ENCODE peak calls at places on chromosomes 12 and 14, in four cellular contexts. O, R, T and M are unnamed samples. For H3K4me1, the result is how much of the 10 kb centered on the place peaks cover.

GRCh38 chr12:3772380-3772779 is 19.5 kb upstream of the CRACR2A start:
- DNase-seq in O (no peak), R (no peak), T (no peak), M (no peak)

GRCh38 chr14:71716371-71716770 is 215.9 kb upstream of the RGS6 start:
- DNase-seq in O (no peak), R (no peak), T (no peak), M (no peak)

GRCh38 chr12:67354322-67354721 is 85.2 kb downstream of the CAND1 start:
- DNase-seq in O (no peak), R (no peak), T (no peak), M (no peak)

GRCh38 chr14:69712637-69713088 is 54.3 kb upstream of the SRSF5 start:
- DNase-seq in O (peak), R (no peak), T (no peak), M (peak)

GRCh38 chr14:35390577-35391387 is 13.8 kb downstream of the NFKBIA start:
- DNase-seq in O (no peak), R (no peak), T (no peak), M (no peak)

GRCh38 chr12:68094645-68095395 is 64.7 kb downstream of the IFNG start:
- DNase-seq in O (no peak), R (no peak), T (no peak), M (no peak)

GRCh38 chr14:67554341-67554740 is 21.3 kb downstream of the PLEKHH1 start:
- DNase-seq in O (no peak), R (no peak), T (no peak), M (no peak)

GRCh38 chr12:50197297-50197727 is 30.1 kb upstream of the CERS5 start:
- DNase-seq in O (no peak), R (no peak), T (no peak), M (no peak)

GRCh38 chr12:46847001-46847400 is 21.2 kb upstream of the SLC38A4 start:
- DNase-seq in O (no peak), R (no peak), T (no peak), M (no peak)

GRCh38 chr12:131499864-131500190 is 211.1 kb upstream of the SFSWAP start:
- DNase-seq in O (no peak), R (no peak), T (no peak), M (no peak)

GRCh38 chr12:98828802-98829600 is 183.9 kb downstream of the APAF1 start:
- DNase-seq in O (no peak), R (no peak), T (no peak), M (no peak)

GRCh38 chr14:61929651-61930050 is 167.4 kb downstream of the SNAPC1 start:
- DNase-seq in O (no peak), R (no peak), T (no peak), M (no peak)

GRCh38 chr14:92665699-92666110 is 82.7 kb downstream of the LGMN start:
- DNase-seq in O (no peak), R (no peak), T (no peak), M (no peak)

GRCh38 chr14:70289138-70289537 is 70.3 kb downstream of the COX16 start:
- DNase-seq in O (no peak), R (no peak), T (no peak), M (no peak)

GRCh38 chr12:119448737-119449136 is 114.2 kb downstream of the CCDC60 start:
- DNase-seq in O (no peak), R (no peak), T (no peak), M (no peak)

GRCh38 chr12:68591716-68592437 is 18.8 kb upstream of the RAP1B start:
- DNase-seq in O (no peak), R (no peak), T (peak), M (no peak)

GRCh38 chr14:57847096-57847495 is 18.8 kb downstream of the SLC35F4 start:
- DNase-seq in O (no peak), R (no peak), T (no peak), M (no peak)

GRCh38 chr12:44582521-44582920 is 293.6 kb downstream of the NELL2 start:
- DNase-seq in O (no peak), R (no peak), T (no peak), M (no peak)

GRCh38 chr14:100104523-100105300 is 39.5 kb downstream of the EVL start:
- DNase-seq in O (no peak), R (no peak), T (no peak), M (no peak)

GRCh38 chr12:55760663-55761062 is 17.7 kb downstream of the GDF11 start:
- DNase-seq in O (no peak), R (no peak), T (no peak), M (no peak)

GRCh38 chr14:95564060-95564459 is 29.2 kb downstream of the GLRX5 start:
- DNase-seq in O (no peak), R (no peak), T (no peak), M (no peak)

GRCh38 chr12:50104614-50105366 is 982 bp downstream of the GPD1 start:
- DNase-seq in O (no peak), R (no peak), T (no peak), M (peak)

GRCh38 chr14:84767434-84767833 is 762.5 kb upstream of the FLRT2 start:
- DNase-seq in O (no peak), R (no peak), T (no peak), M (no peak)

GRCh38 chr12:79547044-79547734 is 143.6 kb downstream of the PAWR start:
- DNase-seq in O (peak), R (peak), T (no peak), M (no peak)

GRCh38 chr14:55927059-55927458 is 191.2 kb upstream of the PELI2 start:
- DNase-seq in O (no peak), R (no peak), T (no peak), M (no peak)

GRCh38 chr14:25411933-25412757 is 362.2 kb upstream of the STXBP6 start:
- DNase-seq in O (no peak), R (peak), T (peak), M (no peak)

GRCh38 chr12:106863185-106863584 is 88.7 kb downstream of the RIC8B start:
- DNase-seq in O (no peak), R (no peak), T (no peak), M (no peak)

GRCh38 chr12:101670007-101670671 is 27.3 kb upstream of the CHPT1 start:
- DNase-seq in O (peak), R (peak), T (peak), M (peak)

GRCh38 chr12:132053338-132054330 is 90.5 kb downstream of the DDX51 start:
- DNase-seq in O (no peak), R (no peak), T (peak), M (no peak)

GRCh38 chr12:47017041-47017713 is 62.2 kb upstream of the PCED1B start:
- DNase-seq in O (no peak), R (no peak), T (no peak), M (no peak)

GRCh38 chr12:107903377-107904061 is 129.0 kb downstream of the ASCL4 start:
- DNase-seq in O (peak), R (peak), T (peak), M (peak)

GRCh38 chr12:34625116-34625515 is 602.8 kb downstream of the ALG10 start:
- DNase-seq in O (no peak), R (peak), T (peak), M (no peak)

GRCh38 chr14:64800000-64800399 is 79.7 kb downstream of the SPTB start:
- DNase-seq in O (peak), R (no peak), T (peak), M (no peak)

GRCh38 chr12:41223600-41223999 is 35.5 kb downstream of the PDZRN4 start:
- DNase-seq in O (no peak), R (no peak), T (no peak), M (no peak)

DNA sequence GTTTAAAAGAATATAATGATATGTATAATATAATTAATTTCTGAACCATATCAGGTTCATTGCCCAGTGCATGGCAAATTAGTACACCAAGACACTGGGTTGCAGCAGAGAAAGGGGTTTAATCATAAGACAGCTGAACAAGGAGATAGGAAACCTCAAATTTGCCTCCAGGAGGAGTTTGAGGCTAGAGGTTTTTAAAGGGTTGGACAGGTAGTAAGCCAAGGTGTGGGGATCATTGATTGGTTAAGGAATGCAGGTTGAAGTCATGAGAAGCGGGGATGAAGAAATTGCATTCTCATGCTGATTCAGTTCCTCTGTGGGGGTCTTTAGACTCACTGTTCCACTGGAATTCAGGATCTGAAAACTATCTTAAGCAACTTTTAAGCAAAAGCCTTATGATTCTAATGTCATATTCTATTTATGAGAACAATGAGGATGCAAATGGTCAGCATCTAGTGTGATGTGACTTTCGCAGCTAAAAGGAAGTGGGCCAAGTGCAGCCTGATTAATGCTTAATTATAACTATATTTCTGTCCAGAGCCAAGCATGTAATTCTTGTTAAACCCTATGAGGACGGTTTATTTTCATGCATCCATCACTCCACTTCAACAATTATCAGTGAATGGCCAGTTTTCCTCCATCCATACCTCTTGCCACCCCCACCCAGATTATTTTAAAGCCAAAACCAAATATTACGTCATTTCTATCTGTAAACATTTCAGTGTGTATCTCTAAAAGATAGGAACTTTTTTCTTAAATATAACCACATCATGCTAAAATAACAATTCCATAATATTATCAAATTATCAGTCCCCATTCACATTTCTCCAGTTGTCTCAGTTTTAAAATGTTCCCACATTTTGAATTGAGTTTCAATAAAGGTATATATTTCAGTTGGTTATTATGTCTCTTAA is 14.9 kb downstream of the RNF212B start:
- DNase-seq in O (no peak), R (peak), T (no peak), M (no peak)
- H3K4me3 ChIP-seq in O (no peak), R (no peak), T (no peak), M (no peak)

GRCh38 chr12:77343291-77343690 is 277.9 kb upstream of the E2F7 start:
- DNase-seq in O (no peak), R (no peak), T (no peak), M (no peak)
- H3K4me1 ChIP-seq in O (under half), R (under half), T (under half), M (under half)

GRCh38 chr12:94553130-94553519 is 93.5 kb upstream of the CEP83 start:
- DNase-seq in O (no peak), R (no peak), T (no peak), M (no peak)

GRCh38 chr12:94551810-94552209 is 92.1 kb upstream of the CEP83 start:
- DNase-seq in O (no peak), R (no peak), T (no peak), M (no peak)

GRCh38 chr12:94555687-94556086 is 94.7 kb downstream of the TMCC3 start:
- DNase-seq in O (no peak), R (no peak), T (no peak), M (no peak)

GRCh38 chr12:94550964-94551363 is 91.3 kb upstream of the CEP83 start:
- DNase-seq in O (no peak), R (no peak), T (no peak), M (no peak)

GRCh38 chr12:94553875-94554274 is 94.2 kb upstream of the CEP83 start:
- DNase-seq in O (no peak), R (no peak), T (no peak), M (no peak)
- H3K4me3 ChIP-seq in O (no peak), R (no peak), T (no peak), M (no peak)

GRCh38 chr12:65533177-65533883 is 254.8 kb downstream of the MSRB3 start:
- DNase-seq in O (no peak), R (no peak), T (no peak), M (no peak)
- H3K4me1 ChIP-seq in O (under half), R (under half), T (under half), M (under half)

GRCh38 chr14:102469261-102469660 is 40.3 kb downstream of the ANKRD9 start:
- DNase-seq in O (no peak), R (no peak), T (no peak), M (no peak)
- H3K4me3 ChIP-seq in O (no peak), R (no peak), T (no peak), M (no peak)

DNA sequence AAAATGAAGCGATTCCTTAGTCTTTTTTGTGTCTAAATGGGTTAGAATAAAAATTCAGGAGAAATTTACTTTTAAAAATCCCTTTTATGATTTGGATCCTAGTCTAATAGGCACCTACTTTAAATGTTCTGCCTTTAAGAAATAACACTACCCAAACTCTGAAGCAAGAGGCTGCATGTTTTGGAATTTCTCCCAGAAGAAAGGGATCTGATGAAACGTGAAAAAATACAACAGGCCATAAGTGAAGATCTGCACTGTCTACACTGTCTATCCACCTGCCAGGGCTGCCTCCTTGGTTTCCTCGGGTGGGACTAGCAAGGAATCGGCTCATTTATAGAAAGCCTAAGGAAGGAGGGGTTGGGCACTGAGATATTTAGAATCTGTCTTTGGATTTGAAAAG is 22.1 kb downstream of the ACVR1B start:
- DNase-seq in O (no peak), R (no peak), T (no peak), M (no peak)
- H3K4me1 ChIP-seq in O (under half), R (under half), T (under half), M (under half)

DNA sequence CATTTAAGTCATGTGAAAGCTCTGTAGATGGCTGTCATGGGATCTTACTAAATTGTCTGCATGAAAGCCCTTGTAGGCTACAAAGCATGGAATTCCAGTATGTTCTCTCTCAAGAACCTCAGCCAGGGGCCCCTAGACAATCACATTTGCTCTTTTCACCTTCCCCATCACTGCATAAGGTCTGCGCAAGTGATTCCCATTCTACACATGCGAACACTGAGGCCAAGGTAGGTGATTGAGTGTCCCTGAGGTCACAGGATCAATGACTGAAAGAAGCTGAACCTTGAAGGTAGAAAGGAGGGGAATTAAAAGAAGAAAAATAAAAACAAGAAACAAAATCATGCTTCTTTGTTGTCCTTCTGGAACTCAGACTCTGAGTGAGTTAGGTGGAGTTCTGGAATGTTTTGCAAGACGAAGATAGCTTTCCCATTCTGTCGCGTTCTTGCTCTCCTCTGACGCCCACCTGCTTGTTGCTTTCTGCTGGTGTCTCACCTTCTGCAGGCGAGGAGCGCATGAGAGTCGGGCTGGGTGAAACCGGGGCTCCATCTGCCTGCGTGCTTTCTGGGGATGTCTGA is 79.9 kb downstream of the SPRING1 start:
- DNase-seq in O (no peak), R (no peak), T (no peak), M (no peak)
- H3K4me3 ChIP-seq in O (no peak), R (no peak), T (no peak), M (peak)

GRCh38 chr12:111773801-111774551 is 7.2 kb downstream of the ALDH2 start:
- DNase-seq in O (peak), R (no peak), T (no peak), M (peak)
- H3K4me1 ChIP-seq in O (under half), R (under half), T (under half), M (under half)

GRCh38 chr14:101125719-101126375 is 222.3 kb upstream of the RTL1 start:
- DNase-seq in O (peak), R (no peak), T (no peak), M (peak)

GRCh38 chr14:101124860-101125259 is 221.3 kb upstream of the RTL1 start:
- DNase-seq in O (no peak), R (no peak), T (no peak), M (no peak)

GRCh38 chr14:101126376-101127130 is 223.0 kb upstream of the RTL1 start:
- DNase-seq in O (peak), R (no peak), T (no peak), M (no peak)

GRCh38 chr14:101123639-101124525 is 220.4 kb upstream of the RTL1 start:
- DNase-seq in O (peak), R (no peak), T (no peak), M (no peak)

GRCh38 chr14:101125313-101125712 is 221.8 kb upstream of the RTL1 start:
- DNase-seq in O (peak), R (no peak), T (no peak), M (no peak)
- H3K4me3 ChIP-seq in O (no peak), R (no peak), T (no peak), M (no peak)